ENCODE peak calls at places on chromosomes 11 and 22, in five cellular contexts. E, U, F, M and O are unnamed samples.
A peak's percentile ranks its signal among the peaks of the same experiment; 100 is the strongest.

GRCh38 chr22:30556388-30556787 is 9.8 kb upstream of the SEC14L6 start:
- DNase-seq in E (no peak), U (no peak), F (no peak), M (no peak), O (no peak)

GRCh38 chr22:24994070-24994763 is 41.7 kb downstream of the KIAA1671 start:
- DNase-seq in E (no peak), U (peak; percentile 87), F (no peak), M (no peak), O (no peak)

GRCh38 chr11:68096962-68097361 is 24.2 kb downstream of the CHKA start:
- DNase-seq in E (no peak), U (no peak), F (no peak), M (no peak), O (no peak)

GRCh38 chr11:77191429-77191822 is 63.4 kb downstream of the MYO7A start:
- DNase-seq in E (no peak), U (no peak), F (peak; percentile 59), M (no peak), O (no peak)

GRCh38 chr11:113664981-113665710 is 41.0 kb downstream of the TMPRSS5 start:
- DNase-seq in E (no peak), U (no peak), F (no peak), M (no peak), O (no peak)

GRCh38 chr22:27348634-27349033 is 452.9 kb downstream of the MN1 start:
- DNase-seq in E (no peak), U (no peak), F (no peak), M (no peak), O (no peak)

GRCh38 chr11:107562647-107563208 is 2.8 kb downstream of the ALKBH8 start:
- DNase-seq in E (no peak), U (no peak), F (no peak), M (no peak), O (no peak)

GRCh38 chr11:67024410-67024809 is 1.5 kb downstream of the SYT12 start:
- DNase-seq in E (peak; percentile 30), U (no peak), F (no peak), M (no peak), O (no peak)

GRCh38 chr11:61771195-61771894 is 18.9 kb downstream of the MYRF start:
- DNase-seq in E (no peak), U (no peak), F (no peak), M (no peak), O (no peak)

GRCh38 chr22:30940655-30941362 is 27.8 kb downstream of the MORC2 start:
- DNase-seq in E (peak; percentile 35), U (no peak), F (no peak), M (no peak), O (no peak)

GRCh38 chr11:125303186-125303585 is 138.6 kb downstream of the PKNOX2 start:
- DNase-seq in E (no peak), U (no peak), F (no peak), M (no peak), O (no peak)

GRCh38 chr11:70912226-70912840 is 340.0 kb downstream of the SHANK2 start:
- DNase-seq in E (no peak), U (no peak), F (peak; percentile 4), M (no peak), O (no peak)

GRCh38 chr11:116500833-116501622 is 271.8 kb downstream of the BUD13 start:
- DNase-seq in E (no peak), U (no peak), F (no peak), M (no peak), O (no peak)

GRCh38 chr11:72038491-72038890 is 39.8 kb downstream of the IL18BP start:
- DNase-seq in E (no peak), U (peak; percentile 61), F (peak; percentile 75), M (peak; percentile 71), O (peak; percentile 94)

GRCh38 chr11:62446091-62446490 is 27.3 kb downstream of the SCGB1A1 start:
- DNase-seq in E (no peak), U (peak; percentile 52), F (no peak), M (no peak), O (peak; percentile 72)

GRCh38 chr22:44648821-44649566 is 53.0 kb upstream of the PRR5 start:
- DNase-seq in E (no peak), U (peak; percentile 31), F (peak; percentile 48), M (no peak), O (peak; percentile 81)

GRCh38 chr11:2886936-2887335 is 1.4 kb upstream of the CDKN1C start:
- DNase-seq in E (no peak), U (no peak), F (no peak), M (no peak), O (no peak)

GRCh38 chr11:116357769-116358544 is 414.8 kb downstream of the BUD13 start:
- DNase-seq in E (no peak), U (peak; percentile 37), F (no peak), M (no peak), O (no peak)

GRCh38 chr11:2549491-2549875 is 104.7 kb downstream of the KCNQ1 start:
- DNase-seq in E (no peak), U (peak; percentile 5), F (peak; percentile 49), M (no peak), O (peak; percentile 58)

GRCh38 chr11:122863704-122864326 is 18.7 kb upstream of the JHY start:
- DNase-seq in E (no peak), U (peak; percentile 47), F (no peak), M (peak; percentile 75), O (no peak)

GRCh38 chr11:94217705-94218104 is 86.7 kb upstream of the IZUMO1R start:
- DNase-seq in E (no peak), U (no peak), F (no peak), M (no peak), O (no peak)

GRCh38 chr11:94968334-94968958 is 4.9 kb downstream of the CWC15 start:
- DNase-seq in E (no peak), U (no peak), F (no peak), M (no peak), O (no peak)

GRCh38 chr22:44024288-44024908 is at the start of gene PARVB:
- DNase-seq in E (no peak), U (peak; percentile 17), F (peak; percentile 79), M (no peak), O (no peak)

GRCh38 chr11:72629266-72629665 is 45.0 kb downstream of the PDE2A start:
- DNase-seq in E (no peak), U (peak; percentile 67), F (no peak), M (no peak), O (peak; percentile 97)

GRCh38 chr11:30992513-30992849 is 377.1 kb downstream of the DCDC1 start:
- DNase-seq in E (no peak), U (no peak), F (no peak), M (no peak), O (no peak)

GRCh38 chr11:109862808-109863207 is 230.4 kb upstream of the ZC3H12C start:
- DNase-seq in E (no peak), U (no peak), F (no peak), M (no peak), O (no peak)

GRCh38 chr11:3959918-3960295 is 104.4 kb downstream of the STIM1 start:
- DNase-seq in E (no peak), U (no peak), F (no peak), M (no peak), O (no peak)

GRCh38 chr11:60924110-60924905 is at the start of gene TMEM132A:
- DNase-seq in E (no peak), U (peak; percentile 74), F (peak; percentile 89), M (no peak), O (no peak)

GRCh38 chr11:36367806-36368680 is 72.0 kb downstream of the PRR5L start:
- DNase-seq in E (no peak), U (no peak), F (no peak), M (no peak), O (no peak)

GRCh38 chr11:207213-208176 is at the start of the genes BET1L and RIC8A:
- DNase-seq in E (peak; percentile 95), U (peak; percentile 97), F (peak; percentile 99), M (peak; percentile 96), O (peak; percentile 99)

GRCh38 chr11:206516-207212 is 535 bp downstream of the BET1L start:
- DNase-seq in E (no peak), U (peak; percentile 62), F (peak; percentile 72), M (no peak), O (peak; percentile 73)

GRCh38 chr11:204587-205109 is 2.6 kb downstream of the BET1L start:
- DNase-seq in E (no peak), U (no peak), F (peak; percentile 69), M (no peak), O (peak; percentile 62)

GRCh38 chr11:205221-206001 is 1.8 kb downstream of the BET1L start:
- DNase-seq in E (no peak), U (no peak), F (peak; percentile 52), M (no peak), O (peak; percentile 58)

DNA sequence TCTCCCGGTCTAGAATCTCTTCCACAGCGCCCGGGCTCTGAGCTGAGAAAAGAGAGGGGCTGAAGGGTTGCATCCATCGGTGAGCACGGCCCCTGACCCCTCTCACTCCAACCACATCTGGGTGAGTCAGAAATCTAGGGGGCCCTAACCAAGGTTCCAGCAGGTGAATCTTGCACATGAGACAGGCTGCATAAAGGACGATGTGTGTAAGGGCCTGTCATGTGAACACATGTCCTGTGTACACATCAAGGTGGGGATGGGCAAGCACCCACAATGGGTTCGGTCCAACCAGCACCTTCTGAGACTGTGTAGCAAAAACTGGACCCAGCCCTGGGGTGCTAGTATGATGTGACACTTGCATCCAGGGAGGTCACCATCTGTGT is 1.2 kb downstream of the BET1L start:
- DNase-seq in E (no peak), U (peak; percentile 7), F (peak; percentile 38), M (no peak), O (peak; percentile 62)
- H3K27ac ChIP-seq in E (peak overlapping the region; percentile 97), U (peak overlapping the region; percentile 96), F (no peak overlapping the region), M (peak overlapping the region; percentile 99), O (peak overlapping the region; percentile 96)

GRCh38 chr11:5665746-5666395 is 19.0 kb downstream of the TRIM5 start:
- DNase-seq in E (no peak), U (no peak), F (no peak), M (no peak), O (no peak)
- H3K27ac ChIP-seq in E (no peak overlapping the region), U (no peak overlapping the region), F (no peak overlapping the region), M (no peak overlapping the region), O (no peak overlapping the region)

GRCh38 chr22:40432625-40433024 is 62.2 kb downstream of the SGSM3 start:
- DNase-seq in E (no peak), U (no peak), F (no peak), M (no peak), O (no peak)

GRCh38 chr22:40428796-40429195 is 58.4 kb downstream of the SGSM3 start:
- DNase-seq in E (no peak), U (no peak), F (no peak), M (no peak), O (no peak)

GRCh38 chr22:40432167-40432566 is 61.8 kb downstream of the SGSM3 start:
- DNase-seq in E (no peak), U (no peak), F (no peak), M (no peak), O (no peak)

GRCh38 chr22:40429481-40429880 is 59.1 kb downstream of the SGSM3 start:
- DNase-seq in E (no peak), U (no peak), F (no peak), M (no peak), O (no peak)

DNA sequence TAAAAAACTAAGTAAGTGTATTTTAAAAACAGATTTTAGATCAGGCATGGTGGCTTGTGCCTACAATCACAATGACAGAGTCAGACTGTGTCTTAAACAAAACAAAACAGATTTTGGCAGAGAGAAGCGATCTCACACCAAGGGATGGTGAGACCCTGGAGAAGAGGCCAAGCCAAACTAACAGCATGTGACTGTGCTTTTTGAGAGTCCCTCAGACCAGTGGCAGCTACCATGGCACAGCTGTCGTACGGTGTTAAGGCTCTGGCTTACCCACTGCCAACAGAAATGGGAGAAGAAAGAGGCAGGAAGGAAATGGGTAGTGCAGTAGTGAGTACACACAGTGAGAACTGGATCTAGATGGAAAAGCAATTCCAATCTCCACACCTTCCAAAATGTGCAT is 60.6 kb downstream of the SGSM3 start:
- DNase-seq in E (no peak), U (no peak), F (no peak), M (no peak), O (no peak)
- H3K27ac ChIP-seq in E (no peak overlapping the region), U (no peak overlapping the region), F (no peak overlapping the region), M (no peak overlapping the region), O (no peak overlapping the region)

GRCh38 chr11:86135319-86135714 is 66.4 kb upstream of the PICALM start:
- DNase-seq in E (no peak), U (no peak), F (no peak), M (no peak), O (no peak)
- H3K27ac ChIP-seq in E (no peak overlapping the region), U (no peak overlapping the region), F (no peak overlapping the region), M (no peak overlapping the region), O (no peak overlapping the region)